ENCODE peak calls at places on chromosomes 2 and 18, in six cellular contexts. One of them, this sample, is unnamed.

GRCh38 chr2:230701308-230701707 is 11.3 kb upstream of the CAB39 start:
- DNase-seq in IMR-90: no peak
- DNase-seq in kidney: no peak
- DNase-seq in A549: no peak
- DNase-seq in psoas muscle: no peak
- DNase-seq in astrocyte: no peak
- DNase-seq in this sample: no peak

GRCh38 chr2:46643951-46644350 is 164.6 kb downstream of the TMEM247 start:
- DNase-seq in IMR-90: peak; percentile 64
- DNase-seq in kidney: no peak
- DNase-seq in A549: no peak
- DNase-seq in psoas muscle: no peak
- DNase-seq in astrocyte: peak; percentile 76
- DNase-seq in this sample: peak; percentile 75

GRCh38 chr2:40043641-40044040 is 264.6 kb upstream of the THUMPD2 start:
- DNase-seq in IMR-90: no peak
- DNase-seq in kidney: no peak
- DNase-seq in A549: no peak
- DNase-seq in psoas muscle: no peak
- DNase-seq in astrocyte: no peak
- DNase-seq in this sample: no peak

GRCh38 chr2:170567427-170567826 is 147.7 kb upstream of the SP5 start:
- DNase-seq in IMR-90: no peak
- DNase-seq in kidney: no peak
- DNase-seq in A549: no peak
- DNase-seq in psoas muscle: no peak
- DNase-seq in astrocyte: no peak
- DNase-seq in this sample: no peak

GRCh38 chr2:226910384-226910783 is 74.5 kb downstream of the RHBDD1 start:
- DNase-seq in IMR-90: no peak
- DNase-seq in kidney: no peak
- DNase-seq in A549: no peak
- DNase-seq in psoas muscle: no peak
- DNase-seq in astrocyte: no peak
- DNase-seq in this sample: no peak

GRCh38 chr2:162636206-162636728 is 202.3 kb downstream of the KCNH7 start:
- DNase-seq in IMR-90: no peak
- DNase-seq in kidney: no peak
- DNase-seq in A549: no peak
- DNase-seq in psoas muscle: no peak
- DNase-seq in astrocyte: peak; percentile 26
- DNase-seq in this sample: no peak

GRCh38 chr2:65344689-65345088 is 87.7 kb downstream of the SPRED2 start:
- DNase-seq in IMR-90: no peak
- DNase-seq in kidney: no peak
- DNase-seq in A549: no peak
- DNase-seq in psoas muscle: no peak
- DNase-seq in astrocyte: no peak
- DNase-seq in this sample: no peak

GRCh38 chr2:238743243-238744068 is 104.4 kb upstream of the TWIST2 start:
- DNase-seq in IMR-90: no peak
- DNase-seq in kidney: no peak
- DNase-seq in A549: no peak
- DNase-seq in psoas muscle: no peak
- DNase-seq in astrocyte: peak; percentile 58
- DNase-seq in this sample: no peak

GRCh38 chr2:95379616-95379925 is 22.9 kb upstream of the FAHD2A start:
- DNase-seq in IMR-90: no peak
- DNase-seq in kidney: no peak
- DNase-seq in A549: no peak
- DNase-seq in psoas muscle: no peak
- DNase-seq in astrocyte: no peak
- DNase-seq in this sample: no peak

GRCh38 chr2:26716769-26717168 is 24.2 kb downstream of the KCNK3 start:
- DNase-seq in IMR-90: no peak
- DNase-seq in kidney: no peak
- DNase-seq in A549: no peak
- DNase-seq in psoas muscle: no peak
- DNase-seq in astrocyte: no peak
- DNase-seq in this sample: no peak

GRCh38 chr2:145157626-145158025 is 637.7 kb upstream of the ZEB2 start:
- DNase-seq in IMR-90: peak; percentile 50
- DNase-seq in kidney: no peak
- DNase-seq in A549: no peak
- DNase-seq in psoas muscle: no peak
- DNase-seq in astrocyte: no peak
- DNase-seq in this sample: no peak

GRCh38 chr18:57446322-57446721 is 11.1 kb downstream of the ONECUT2 start:
- DNase-seq in IMR-90: peak; percentile 4
- DNase-seq in kidney: no peak
- DNase-seq in A549: peak; percentile 58
- DNase-seq in psoas muscle: no peak
- DNase-seq in astrocyte: no peak
- DNase-seq in this sample: no peak

GRCh38 chr2:207463433-207463832 is 66.3 kb upstream of the CREB1 start:
- DNase-seq in IMR-90: no peak
- DNase-seq in kidney: no peak
- DNase-seq in A549: no peak
- DNase-seq in psoas muscle: no peak
- DNase-seq in astrocyte: no peak
- DNase-seq in this sample: no peak

GRCh38 chr18:33761363-33761762 is 183.3 kb downstream of the ASXL3 start:
- DNase-seq in IMR-90: peak; percentile 28
- DNase-seq in kidney: no peak
- DNase-seq in A549: peak; percentile 4
- DNase-seq in psoas muscle: no peak
- DNase-seq in astrocyte: no peak
- DNase-seq in this sample: no peak

GRCh38 chr2:224162122-224162521 is 123.0 kb upstream of the SERPINE2 start:
- DNase-seq in IMR-90: peak; percentile 86
- DNase-seq in kidney: no peak
- DNase-seq in A549: no peak
- DNase-seq in psoas muscle: no peak
- DNase-seq in astrocyte: peak; percentile 83
- DNase-seq in this sample: no peak

GRCh38 chr2:36485521-36485920 is 112.4 kb downstream of the FEZ2 start:
- DNase-seq in IMR-90: peak; percentile 94
- DNase-seq in kidney: no peak
- DNase-seq in A549: peak; percentile 76
- DNase-seq in psoas muscle: no peak
- DNase-seq in astrocyte: peak; percentile 88
- DNase-seq in this sample: no peak

GRCh38 chr18:35730738-35731370 is 149.3 kb downstream of the GALNT1 start:
- DNase-seq in IMR-90: peak; percentile 4
- DNase-seq in kidney: no peak
- DNase-seq in A549: no peak
- DNase-seq in psoas muscle: no peak
- DNase-seq in astrocyte: no peak
- DNase-seq in this sample: no peak

GRCh38 chr2:5942204-5942603 is 250.0 kb downstream of the SOX11 start:
- DNase-seq in IMR-90: no peak
- DNase-seq in kidney: no peak
- DNase-seq in A549: no peak
- DNase-seq in psoas muscle: no peak
- DNase-seq in astrocyte: no peak
- DNase-seq in this sample: no peak

GRCh38 chr2:20571644-20572215 is 79.2 kb downstream of the HS1BP3 start:
- DNase-seq in IMR-90: no peak
- DNase-seq in kidney: no peak
- DNase-seq in A549: no peak
- DNase-seq in psoas muscle: no peak
- DNase-seq in astrocyte: no peak
- DNase-seq in this sample: no peak

GRCh38 chr2:110790907-110791306 is 58.5 kb downstream of the ACOXL start:
- DNase-seq in IMR-90: no peak
- DNase-seq in kidney: no peak
- DNase-seq in A549: no peak
- DNase-seq in psoas muscle: no peak
- DNase-seq in astrocyte: no peak
- DNase-seq in this sample: no peak

GRCh38 chr2:129791651-129792050 is 187.8 kb upstream of the RAB6C start:
- DNase-seq in IMR-90: no peak
- DNase-seq in kidney: no peak
- DNase-seq in A549: no peak
- DNase-seq in psoas muscle: no peak
- DNase-seq in astrocyte: no peak
- DNase-seq in this sample: no peak

GRCh38 chr18:63339920-63340484 is 20.4 kb upstream of the BCL2 start:
- DNase-seq in IMR-90: peak; percentile 41
- DNase-seq in kidney: no peak
- DNase-seq in A549: peak; percentile 30
- DNase-seq in psoas muscle: no peak
- DNase-seq in astrocyte: no peak
- DNase-seq in this sample: no peak

GRCh38 chr2:235005023-235005422 is 53.2 kb downstream of the SH3BP4 start:
- DNase-seq in IMR-90: no peak
- DNase-seq in kidney: peak; percentile 43
- DNase-seq in A549: no peak
- DNase-seq in psoas muscle: peak; percentile 30
- DNase-seq in astrocyte: no peak
- DNase-seq in this sample: no peak

GRCh38 chr2:46534589-46534988 is 55.2 kb downstream of the TMEM247 start:
- DNase-seq in IMR-90: no peak
- DNase-seq in kidney: no peak
- DNase-seq in A549: no peak
- DNase-seq in psoas muscle: no peak
- DNase-seq in astrocyte: no peak
- DNase-seq in this sample: no peak

GRCh38 chr18:33210575-33211189 is 229.8 kb downstream of the CCDC178 start:
- DNase-seq in IMR-90: peak; percentile 22
- DNase-seq in kidney: no peak
- DNase-seq in A549: peak; percentile 24
- DNase-seq in psoas muscle: no peak
- DNase-seq in astrocyte: peak; percentile 4
- DNase-seq in this sample: no peak

GRCh38 chr18:10453261-10453884 is 1.1 kb upstream of the APCDD1 start:
- DNase-seq in IMR-90: no peak
- DNase-seq in kidney: no peak
- DNase-seq in A549: no peak
- DNase-seq in psoas muscle: no peak
- DNase-seq in astrocyte: no peak
- DNase-seq in this sample: no peak

GRCh38 chr2:63962186-63962585 is 57.0 kb downstream of the VPS54 start:
- DNase-seq in IMR-90: no peak
- DNase-seq in kidney: no peak
- DNase-seq in A549: no peak
- DNase-seq in psoas muscle: no peak
- DNase-seq in astrocyte: no peak
- DNase-seq in this sample: no peak

GRCh38 chr2:196252408-196253114 is 81.2 kb upstream of the STK17B start:
- DNase-seq in IMR-90: peak; percentile 54
- DNase-seq in kidney: no peak
- DNase-seq in A549: no peak
- DNase-seq in psoas muscle: no peak
- DNase-seq in astrocyte: peak; percentile 80
- DNase-seq in this sample: no peak

GRCh38 chr18:12657849-12658829 is at the start of gene SPIRE1:
- DNase-seq in IMR-90: peak; percentile 52
- DNase-seq in kidney: peak; percentile 91
- DNase-seq in A549: peak; percentile 53
- DNase-seq in psoas muscle: peak; percentile 86
- DNase-seq in astrocyte: peak; percentile 33
- DNase-seq in this sample: no peak

GRCh38 chr2:231359948-231360347 is 35.6 kb upstream of the B3GNT7 start:
- DNase-seq in IMR-90: no peak
- DNase-seq in kidney: peak; percentile 54
- DNase-seq in A549: no peak
- DNase-seq in psoas muscle: peak; percentile 23
- DNase-seq in astrocyte: no peak
- DNase-seq in this sample: no peak

GRCh38 chr2:190528521-190529001 is 6.0 kb downstream of the NEMP2 start:
- DNase-seq in IMR-90: peak; percentile 82
- DNase-seq in kidney: no peak
- DNase-seq in A549: peak; percentile 75
- DNase-seq in psoas muscle: no peak
- DNase-seq in astrocyte: peak; percentile 53
- DNase-seq in this sample: no peak

GRCh38 chr2:121529439-121530209 is 1.1 kb upstream of the RNU4ATAC start:
- DNase-seq in IMR-90: peak; percentile 40
- DNase-seq in kidney: peak; percentile 90
- DNase-seq in A549: no peak
- DNase-seq in psoas muscle: peak; percentile 76
- DNase-seq in astrocyte: peak; percentile 49
- DNase-seq in this sample: no peak

GRCh38 chr18:8979258-8979988 is 123.1 kb upstream of the NDUFV2 start:
- DNase-seq in IMR-90: no peak
- DNase-seq in kidney: no peak
- DNase-seq in A549: no peak
- DNase-seq in psoas muscle: no peak
- DNase-seq in astrocyte: no peak
- DNase-seq in this sample: no peak
- H3K27ac ChIP-seq in IMR-90: no peak overlapping the region
- H3K27ac ChIP-seq in kidney: no peak overlapping the region
- H3K27ac ChIP-seq in A549: peak overlapping the region; percentile 89
- H3K27ac ChIP-seq in psoas muscle: no peak overlapping the region
- H3K27ac ChIP-seq in astrocyte: no peak overlapping the region
- H3K27ac ChIP-seq in this sample: no peak overlapping the region

DNA sequence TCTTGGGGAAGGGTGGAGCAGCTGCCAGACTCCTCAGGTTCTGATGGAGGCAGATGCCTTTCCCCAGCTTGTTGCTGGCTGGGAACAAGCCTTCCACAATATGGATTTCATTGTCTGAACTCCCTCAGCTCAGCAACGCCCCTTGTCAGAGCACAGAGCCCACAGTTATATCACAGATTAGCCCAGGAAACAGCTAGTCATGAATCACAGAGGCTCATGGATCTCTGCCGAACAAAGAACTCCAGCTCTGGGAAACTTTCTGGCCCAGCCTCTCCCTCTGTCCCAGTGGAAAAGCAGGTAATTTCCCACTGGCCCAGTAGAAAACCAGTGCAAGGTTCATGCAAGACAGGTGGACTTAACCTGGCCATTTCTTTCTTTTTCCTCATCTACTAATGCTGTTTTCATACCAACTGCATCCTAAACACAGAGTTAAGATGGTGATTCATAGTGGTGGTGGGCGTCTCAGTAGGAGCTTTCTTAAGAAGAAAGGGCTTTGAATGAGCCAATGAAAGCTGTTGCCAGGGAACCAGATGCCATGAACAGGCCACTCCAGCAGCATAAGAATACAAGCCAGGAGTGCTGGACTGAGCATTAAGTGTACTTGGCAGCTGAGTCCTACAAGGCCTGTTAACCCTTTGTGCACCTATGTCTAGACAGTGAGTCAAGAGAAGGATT is 8.7 kb upstream of the KIAA2012 start:
- DNase-seq in IMR-90: peak; percentile 94
- DNase-seq in kidney: no peak
- DNase-seq in A549: peak; percentile 17
- DNase-seq in psoas muscle: no peak
- DNase-seq in astrocyte: peak; percentile 99
- DNase-seq in this sample: no peak
- H3K27ac ChIP-seq in IMR-90: peak overlapping the region; percentile 37
- H3K27ac ChIP-seq in kidney: no peak overlapping the region
- H3K27ac ChIP-seq in A549: no peak overlapping the region
- H3K27ac ChIP-seq in psoas muscle: no peak overlapping the region
- H3K27ac ChIP-seq in astrocyte: peak overlapping the region; percentile 96
- H3K27ac ChIP-seq in this sample: no peak overlapping the region

GRCh38 chr2:189024861-189025618 is 50.9 kb downstream of the COL3A1 start:
- DNase-seq in IMR-90: no peak
- DNase-seq in kidney: no peak
- DNase-seq in A549: peak; percentile 42
- DNase-seq in psoas muscle: no peak
- DNase-seq in astrocyte: no peak
- DNase-seq in this sample: no peak
- H3K27ac ChIP-seq in IMR-90: no peak overlapping the region
- H3K27ac ChIP-seq in kidney: no peak overlapping the region
- H3K27ac ChIP-seq in A549: no peak overlapping the region
- H3K27ac ChIP-seq in psoas muscle: no peak overlapping the region
- H3K27ac ChIP-seq in astrocyte: no peak overlapping the region
- H3K27ac ChIP-seq in this sample: no peak overlapping the region

GRCh38 chr2:55136138-55136541 is 85.9 kb upstream of the RTN4 start:
- DNase-seq in IMR-90: no peak
- DNase-seq in kidney: no peak
- DNase-seq in A549: no peak
- DNase-seq in psoas muscle: no peak
- DNase-seq in astrocyte: no peak
- DNase-seq in this sample: no peak
- H3K27ac ChIP-seq in IMR-90: no peak overlapping the region
- H3K27ac ChIP-seq in kidney: no peak overlapping the region
- H3K27ac ChIP-seq in A549: no peak overlapping the region
- H3K27ac ChIP-seq in psoas muscle: no peak overlapping the region
- H3K27ac ChIP-seq in astrocyte: no peak overlapping the region
- H3K27ac ChIP-seq in this sample: no peak overlapping the region

This sample was measured in epithelial cell of prostate.